ENCODE peak calls at places on chromosomes 2 and 18, in five cellular contexts. K, N, Y, F and B are unnamed samples.

GRCh38 chr2:138373993-138374408 is 127.6 kb upstream of the SPOPL start:
- DNase-seq in K (peak), Y (peak), F (no peak), N (no peak), B (no peak)

GRCh38 chr2:207692206-207693065 is 19.0 kb upstream of the CCNYL1 start:
- DNase-seq in F (peak), Y (peak), N (no peak), K (no peak), B (no peak)

GRCh38 chr2:163401481-163401880 is 334.3 kb downstream of the FIGN start:
- DNase-seq in K (peak), F (no peak), Y (no peak), N (no peak), B (no peak)

GRCh38 chr2:55885129-55885943 is 38.2 kb downstream of the EFEMP1 start:
- DNase-seq in N (no peak), Y (no peak), F (no peak), K (peak), B (no peak)

GRCh38 chr18:69444221-69444620 is 43.5 kb downstream of the DOK6 start:
- DNase-seq in K (peak), Y (no peak), N (no peak), F (no peak), B (no peak)

GRCh38 chr2:233386382-233387041 is 32.2 kb downstream of the DGKD start:
- DNase-seq in K (peak), F (no peak), Y (no peak), N (peak), B (no peak)

GRCh38 chr2:190817082-190817481 is 63.5 kb upstream of the GLS start:
- DNase-seq in Y (no peak), N (no peak), F (no peak), K (no peak), B (no peak)

GRCh38 chr2:201248288-201248844 is 12.0 kb upstream of the CASP8 start:
- DNase-seq in Y (no peak), F (no peak), K (no peak), N (no peak), B (no peak)

GRCh38 chr2:150479075-150479915 is 8.2 kb downstream of the RND3 start:
- DNase-seq in K (peak), F (no peak), N (no peak), Y (no peak), B (no peak)

GRCh38 chr18:6482198-6482977 is 67.7 kb upstream of the L3MBTL4 start:
- DNase-seq in N (peak), F (peak), K (peak), Y (peak), B (peak)

GRCh38 chr18:41311571-41312240 is 643.3 kb upstream of the PIK3C3 start:
- DNase-seq in Y (no peak), K (no peak), N (no peak), F (no peak), B (no peak)

GRCh38 chr18:63262369-63263335 is 56.9 kb downstream of the BCL2 start:
- DNase-seq in F (no peak), K (no peak), Y (no peak), N (no peak), B (no peak)

GRCh38 chr18:13427354-13427753 is 208.8 kb downstream of the LDLRAD4 start:
- DNase-seq in F (no peak), N (no peak), K (no peak), Y (no peak), B (peak)

GRCh38 chr2:48978131-48978530 is 176.2 kb downstream of the FSHR start:
- DNase-seq in N (no peak), Y (no peak), F (no peak), K (no peak), B (no peak)

GRCh38 chr2:30336978-30337841 is 105.9 kb downstream of the LBH start:
- DNase-seq in F (no peak), K (no peak), N (no peak), Y (no peak), B (no peak)

GRCh38 chr2:118061135-118061955 is 26.9 kb upstream of the INSIG2 start:
- DNase-seq in Y (no peak), K (peak), F (no peak), N (no peak), B (peak)

GRCh38 chr2:110948027-110948687 is 172.6 kb upstream of the BCL2L11 start:
- DNase-seq in F (peak), N (no peak), Y (no peak), K (no peak), B (no peak)

GRCh38 chr18:8798996-8799395 is 93.6 kb downstream of the MTCL1 start:
- DNase-seq in K (no peak), F (no peak), N (peak), Y (no peak), B (no peak)

GRCh38 chr18:8800876-8801262 is 95.5 kb downstream of the MTCL1 start:
- DNase-seq in K (no peak), N (no peak), F (no peak), Y (no peak), B (no peak)

GRCh38 chr18:8800041-8800441 is 94.7 kb downstream of the MTCL1 start:
- DNase-seq in F (no peak), K (no peak), Y (peak), N (no peak), B (no peak)

GRCh38 chr18:8800445-8800844 is 95.1 kb downstream of the MTCL1 start:
- DNase-seq in Y (no peak), N (no peak), K (peak), F (no peak), B (no peak)

GRCh38 chr18:8799593-8799992 is 94.2 kb downstream of the MTCL1 start:
- DNase-seq in F (no peak), N (no peak), K (peak), Y (no peak), B (no peak)
- H3K4me3 ChIP-seq in F (no peak), N (no peak), K (peak), Y (no peak), B (no peak)

DNA sequence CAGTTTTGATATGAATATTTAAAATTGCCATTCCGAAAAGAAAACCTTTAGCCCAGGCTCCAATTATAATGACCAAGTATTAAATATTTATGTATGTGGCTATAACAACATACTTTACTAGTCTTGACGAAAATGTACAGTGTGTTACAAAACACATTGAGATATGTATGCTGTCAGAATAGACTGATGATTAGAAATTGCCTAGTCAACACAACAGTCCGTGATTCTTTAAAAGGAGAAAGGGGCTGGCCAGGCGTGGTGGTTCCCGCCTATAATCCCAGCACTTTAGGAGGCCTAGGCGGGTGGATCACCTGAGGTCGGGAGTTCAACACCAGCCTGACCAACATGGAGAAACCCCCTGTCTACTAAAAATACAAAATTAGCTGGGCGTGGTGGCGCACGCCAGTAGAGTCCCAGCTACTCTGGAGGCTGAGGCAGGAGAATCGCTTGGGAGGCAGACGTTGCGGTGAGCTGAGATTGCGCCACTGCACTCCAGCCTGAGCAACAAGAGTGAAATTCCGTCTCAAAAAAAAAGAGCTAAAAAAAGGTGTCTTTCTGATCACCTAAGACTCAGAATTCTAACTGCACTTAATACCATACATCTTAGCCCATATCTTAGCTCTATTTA is 1.8 kb downstream of the CHAC2 start:
- DNase-seq in N (no peak), F (no peak), K (no peak), Y (no peak), B (no peak)
- H3K4me3 ChIP-seq in N (no peak), F (no peak), K (no peak), Y (no peak), B (no peak)

GRCh38 chr18:67041334-67041733 is 437.4 kb upstream of the CDH19 start:
- DNase-seq in Y (no peak), K (no peak), N (no peak), F (no peak), B (no peak)
- H3K4me3 ChIP-seq in Y (no peak), K (no peak), N (no peak), F (no peak), B (no peak)

GRCh38 chr2:169714699-169715098 is 18.9 kb upstream of the KLHL23 start:
- DNase-seq in K (no peak), Y (no peak), F (no peak), N (no peak), B (no peak)

GRCh38 chr2:169717691-169718063 is 16.0 kb upstream of the KLHL23 start:
- DNase-seq in N (no peak), Y (no peak), K (no peak), F (no peak), B (no peak)

GRCh38 chr2:169716229-169716886 is 17.3 kb upstream of the KLHL23 start:
- DNase-seq in F (no peak), K (peak), Y (peak), N (no peak), B (no peak)

GRCh38 chr2:169716938-169717690 is 16.5 kb upstream of the KLHL23 start:
- DNase-seq in Y (no peak), F (no peak), N (no peak), K (no peak), B (no peak)

GRCh38 chr2:169715379-169716228 is 18.0 kb upstream of the KLHL23 start:
- DNase-seq in Y (no peak), N (no peak), K (peak), F (peak), B (no peak)
- H3K4me3 ChIP-seq in Y (no peak), N (peak), K (peak), F (no peak), B (no peak)

DNA sequence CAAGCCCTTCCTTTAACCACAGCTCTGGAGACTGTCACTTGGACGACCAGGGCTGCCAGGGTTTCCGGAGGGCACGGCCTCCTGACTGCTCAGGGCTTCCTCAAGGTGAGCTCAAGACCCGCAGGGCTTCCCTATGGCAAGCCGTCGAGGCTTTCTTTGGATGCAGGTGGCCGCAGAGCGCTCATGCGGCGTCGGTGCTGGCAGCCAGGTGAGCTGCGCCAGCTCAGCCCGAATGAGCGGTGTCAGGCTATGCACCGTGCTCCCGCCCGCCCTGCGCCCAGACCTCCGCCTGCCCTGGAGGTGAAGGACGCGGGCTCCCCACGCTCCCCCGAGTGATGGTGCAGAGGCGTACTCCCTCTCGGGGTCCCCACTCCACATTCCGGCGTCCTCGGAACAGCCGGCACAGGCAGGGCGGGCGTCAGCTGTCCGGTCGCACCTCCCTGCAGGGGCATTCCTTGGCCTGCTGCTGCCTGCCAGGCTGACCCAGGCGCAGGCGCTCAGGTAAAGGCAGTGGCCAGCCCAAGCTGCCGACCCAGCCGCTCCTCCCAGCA is 20.8 kb upstream of the TUBB6 start:
- DNase-seq in F (no peak), Y (no peak), N (no peak), K (no peak), B (no peak)
- H3K4me3 ChIP-seq in F (no peak), Y (peak), N (peak), K (no peak), B (no peak)